ENCODE peak calls at places on chromosomes 5 and 9, in six cellular contexts. X is HTR-8/SVneo, L is iPS-NIHi11, B is left cardiac atrium, F is activated T-cell treated with anti-CD3 and anti-CD28 coated beads for 24 hours, O is AG08396. T is an unnamed sample.

GRCh38 chr5:73119492-73120157 is 750 bp upstream of the TMEM171 start:
- DNase-seq in L (peak), B (no peak), X (no peak), F (no peak), O (no peak), T (no peak)

GRCh38 chr9:110582156-110582555 is 2.6 kb upstream of the SVEP1 start:
- DNase-seq in F (no peak), B (no peak), X (no peak), L (no peak), O (no peak), T (no peak)

GRCh38 chr9:85536076-85536475 is 205.7 kb downstream of the AGTPBP1 start:
- DNase-seq in B (peak), X (no peak), O (peak), L (no peak), F (no peak), T (peak)

GRCh38 chr5:78912796-78913195 is 72.3 kb downstream of the ARSB start:
- DNase-seq in O (no peak), L (no peak), F (no peak), B (no peak), X (no peak), T (no peak)

GRCh38 chr9:126057036-126057435 is 269.6 kb upstream of the MVB12B start:
- DNase-seq in X (no peak), L (no peak), B (no peak), O (no peak), F (no peak), T (no peak)

GRCh38 chr5:62375627-62376026 is 28.1 kb downstream of the DIMT1 start:
- DNase-seq in X (no peak), L (no peak), O (no peak), B (no peak), F (no peak), T (no peak)

GRCh38 chr9:129626079-129626943 is at the start of gene NTMT1:
- DNase-seq in X (peak), B (peak), O (peak), F (peak), L (peak), T (peak)

GRCh38 chr5:2188137-2188536 is 305.4 kb upstream of the IRX4 start:
- DNase-seq in L (no peak), X (no peak), F (no peak), B (no peak), O (no peak), T (no peak)

GRCh38 chr5:116231288-116231687 is 146.5 kb downstream of the COMMD10 start:
- DNase-seq in B (no peak), L (no peak), F (no peak), O (no peak), X (no peak), T (no peak)

GRCh38 chr9:18692240-18692639 is 218.3 kb downstream of the ADAMTSL1 start:
- DNase-seq in B (no peak), X (no peak), O (no peak), F (no peak), L (no peak), T (no peak)

GRCh38 chr5:59095480-59095879 is 512.6 kb downstream of the RAB3C start:
- DNase-seq in O (no peak), X (no peak), B (no peak), F (no peak), L (no peak), T (peak)

GRCh38 chr5:149675467-149676201 is 54.5 kb upstream of the PPARGC1B start:
- DNase-seq in F (no peak), L (peak), X (no peak), B (peak), O (no peak), T (no peak)

GRCh38 chr5:32193591-32193990 is 19.5 kb upstream of the GOLPH3 start:
- DNase-seq in X (peak), L (no peak), B (peak), F (no peak), O (peak), T (peak)